ENCODE peak calls at places on chromosomes 6 and 20, in eight cellular contexts. One of them, this sample, is unnamed.

GRCh38 chr20:13022401-13023170 is 13.8 kb downstream of the SPTLC3 start:
- DNase-seq in endothelial cell of umbilical vein: peak
- DNase-seq in heart left ventricle: no peak
- DNase-seq in right lobe of liver: no peak
- DNase-seq in HepG2: no peak
- DNase-seq in ovary: no peak
- DNase-seq in A549: no peak
- DNase-seq in stomach: no peak
- DNase-seq in this sample: no peak

GRCh38 chr6:4358414-4359107 is 223.2 kb upstream of the ECI2 start:
- DNase-seq in heart left ventricle: peak
- DNase-seq in ovary: peak
- DNase-seq in HepG2: peak
- DNase-seq in right lobe of liver: peak
- DNase-seq in endothelial cell of umbilical vein: peak
- DNase-seq in stomach: peak
- DNase-seq in A549: peak
- DNase-seq in this sample: peak

GRCh38 chr6:4950849-4951533 is 52.8 kb downstream of the RPP40 start:
- DNase-seq in right lobe of liver: no peak
- DNase-seq in endothelial cell of umbilical vein: no peak
- DNase-seq in stomach: no peak
- DNase-seq in A549: peak
- DNase-seq in heart left ventricle: no peak
- DNase-seq in HepG2: no peak
- DNase-seq in ovary: no peak
- DNase-seq in this sample: no peak

GRCh38 chr20:63944078-63944941 is 11.9 kb downstream of the UCKL1 start:
- DNase-seq in heart left ventricle: peak
- DNase-seq in right lobe of liver: peak
- DNase-seq in ovary: peak
- DNase-seq in endothelial cell of umbilical vein: no peak
- DNase-seq in HepG2: no peak
- DNase-seq in stomach: no peak
- DNase-seq in A549: no peak
- DNase-seq in this sample: no peak

GRCh38 chr6:28953039-28953872 is 29.5 kb upstream of the TRIM27 start:
- DNase-seq in ovary: peak
- DNase-seq in heart left ventricle: no peak
- DNase-seq in HepG2: peak
- DNase-seq in stomach: no peak
- DNase-seq in endothelial cell of umbilical vein: peak
- DNase-seq in A549: peak
- DNase-seq in right lobe of liver: no peak
- DNase-seq in this sample: peak

GRCh38 chr6:56374841-56375369 is 127.5 kb upstream of the COL21A1 start:
- DNase-seq in heart left ventricle: peak
- DNase-seq in HepG2: no peak
- DNase-seq in ovary: peak
- DNase-seq in stomach: no peak
- DNase-seq in A549: no peak
- DNase-seq in right lobe of liver: no peak
- DNase-seq in endothelial cell of umbilical vein: no peak
- DNase-seq in this sample: peak

GRCh38 chr20:8043687-8044278 is 24.2 kb upstream of the TMX4 start:
- DNase-seq in A549: peak
- DNase-seq in endothelial cell of umbilical vein: peak
- DNase-seq in right lobe of liver: no peak
- DNase-seq in stomach: no peak
- DNase-seq in heart left ventricle: peak
- DNase-seq in ovary: no peak
- DNase-seq in HepG2: peak
- DNase-seq in this sample: no peak

GRCh38 chr6:43806041-43806757 is 36.2 kb downstream of the VEGFA start:
- DNase-seq in A549: no peak
- DNase-seq in stomach: peak
- DNase-seq in HepG2: peak
- DNase-seq in ovary: no peak
- DNase-seq in heart left ventricle: no peak
- DNase-seq in right lobe of liver: peak
- DNase-seq in endothelial cell of umbilical vein: no peak
- DNase-seq in this sample: no peak

GRCh38 chr20:16806886-16807285 is 58.7 kb downstream of the OTOR start:
- DNase-seq in endothelial cell of umbilical vein: no peak
- DNase-seq in HepG2: no peak
- DNase-seq in stomach: no peak
- DNase-seq in ovary: no peak
- DNase-seq in right lobe of liver: no peak
- DNase-seq in A549: no peak
- DNase-seq in heart left ventricle: no peak
- DNase-seq in this sample: no peak

GRCh38 chr6:30121446-30122065 is 8.7 kb upstream of the TRIM31 start:
- DNase-seq in right lobe of liver: no peak
- DNase-seq in ovary: no peak
- DNase-seq in heart left ventricle: no peak
- DNase-seq in A549: no peak
- DNase-seq in HepG2: no peak
- DNase-seq in stomach: no peak
- DNase-seq in endothelial cell of umbilical vein: no peak
- DNase-seq in this sample: no peak

GRCh38 chr6:30116724-30117123 is 3.8 kb upstream of the TRIM31 start:
- DNase-seq in endothelial cell of umbilical vein: no peak
- DNase-seq in stomach: no peak
- DNase-seq in heart left ventricle: no peak
- DNase-seq in HepG2: no peak
- DNase-seq in right lobe of liver: no peak
- DNase-seq in ovary: no peak
- DNase-seq in A549: no peak
- DNase-seq in this sample: no peak

GRCh38 chr6:30127238-30128093 is 8.5 kb upstream of the TRIM40 start:
- DNase-seq in A549: no peak
- DNase-seq in HepG2: no peak
- DNase-seq in stomach: no peak
- DNase-seq in right lobe of liver: no peak
- DNase-seq in heart left ventricle: no peak
- DNase-seq in endothelial cell of umbilical vein: no peak
- DNase-seq in ovary: no peak
- DNase-seq in this sample: no peak

GRCh38 chr6:30124391-30124790 is 11.5 kb upstream of the TRIM31 start:
- DNase-seq in HepG2: no peak
- DNase-seq in endothelial cell of umbilical vein: no peak
- DNase-seq in right lobe of liver: no peak
- DNase-seq in heart left ventricle: no peak
- DNase-seq in ovary: no peak
- DNase-seq in A549: no peak
- DNase-seq in stomach: no peak
- DNase-seq in this sample: no peak

DNA sequence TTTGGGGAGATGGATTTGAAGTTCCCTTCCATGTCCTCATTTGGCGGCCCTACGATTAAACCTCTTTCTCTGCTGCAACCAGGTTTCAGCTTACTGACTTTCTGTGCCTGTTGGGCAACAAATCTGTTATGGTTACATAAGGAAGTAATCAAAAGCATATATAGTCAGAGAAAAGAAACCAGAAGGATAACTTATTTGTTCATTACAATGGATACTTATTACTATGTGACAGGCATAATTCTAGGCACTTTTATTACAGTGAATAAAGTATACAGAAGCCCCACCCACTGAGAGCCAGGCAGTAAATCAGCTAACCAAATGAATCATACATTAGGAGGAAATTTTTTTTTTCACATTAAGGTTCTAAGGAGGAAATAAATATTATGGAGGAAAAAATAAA is 9.6 kb upstream of the TRIM31 start:
- DNase-seq in A549: no peak
- DNase-seq in ovary: no peak
- DNase-seq in right lobe of liver: no peak
- DNase-seq in HepG2: no peak
- DNase-seq in heart left ventricle: no peak
- DNase-seq in stomach: no peak
- DNase-seq in endothelial cell of umbilical vein: no peak
- DNase-seq in this sample: no peak
- TF ChIP-seq CTCF in A549: no peak
- TF ChIP-seq CTCF in ovary: no peak
- TF ChIP-seq CTCF in right lobe of liver: no peak
- TF ChIP-seq CTCF in HepG2: no peak
- TF ChIP-seq CTCF in heart left ventricle: no peak
- TF ChIP-seq CTCF in stomach: no peak
- TF ChIP-seq CTCF in endothelial cell of umbilical vein: no peak
- TF ChIP-seq CTCF in this sample: no peak

GRCh38 chr6:31692353-31692752 is 10.8 kb downstream of the ABHD16A start:
- DNase-seq in right lobe of liver: no peak
- DNase-seq in A549: no peak
- DNase-seq in ovary: no peak
- DNase-seq in endothelial cell of umbilical vein: no peak
- DNase-seq in heart left ventricle: no peak
- DNase-seq in stomach: no peak
- DNase-seq in HepG2: no peak
- DNase-seq in this sample: no peak

GRCh38 chr6:31691078-31691463 is 10.2 kb upstream of the LY6G5C start:
- DNase-seq in stomach: no peak
- DNase-seq in ovary: no peak
- DNase-seq in heart left ventricle: no peak
- DNase-seq in A549: no peak
- DNase-seq in right lobe of liver: no peak
- DNase-seq in HepG2: no peak
- DNase-seq in endothelial cell of umbilical vein: no peak
- DNase-seq in this sample: no peak

GRCh38 chr6:31691564-31692108 is 10.8 kb upstream of the LY6G5C start:
- DNase-seq in stomach: no peak
- DNase-seq in right lobe of liver: no peak
- DNase-seq in endothelial cell of umbilical vein: no peak
- DNase-seq in A549: no peak
- DNase-seq in HepG2: no peak
- DNase-seq in ovary: no peak
- DNase-seq in heart left ventricle: no peak
- DNase-seq in this sample: no peak

GRCh38 chr6:31689249-31690110 is 8.6 kb upstream of the LY6G5C start:
- DNase-seq in A549: no peak
- DNase-seq in HepG2: no peak
- DNase-seq in ovary: no peak
- DNase-seq in stomach: no peak
- DNase-seq in heart left ventricle: no peak
- DNase-seq in endothelial cell of umbilical vein: no peak
- DNase-seq in right lobe of liver: no peak
- DNase-seq in this sample: no peak

GRCh38 chr6:31690231-31691077 is 9.6 kb upstream of the LY6G5C start:
- DNase-seq in ovary: no peak
- DNase-seq in A549: no peak
- DNase-seq in stomach: peak
- DNase-seq in endothelial cell of umbilical vein: peak
- DNase-seq in HepG2: no peak
- DNase-seq in heart left ventricle: no peak
- DNase-seq in right lobe of liver: no peak
- DNase-seq in this sample: no peak
- TF ChIP-seq POLR2A in ovary: no peak
- TF ChIP-seq POLR2A in A549: no peak
- TF ChIP-seq POLR2A in stomach: no peak
- TF ChIP-seq POLR2A in endothelial cell of umbilical vein: no peak
- TF ChIP-seq POLR2A in HepG2: no peak
- TF ChIP-seq POLR2A in heart left ventricle: no peak
- TF ChIP-seq POLR2A in right lobe of liver: no peak
- TF ChIP-seq POLR2A in this sample: no peak

GRCh38 chr6:145372671-145373123 is 362.6 kb downstream of the EPM2A start:
- DNase-seq in endothelial cell of umbilical vein: peak
- DNase-seq in HepG2: peak
- DNase-seq in heart left ventricle: peak
- DNase-seq in ovary: no peak
- DNase-seq in right lobe of liver: no peak
- DNase-seq in A549: no peak
- DNase-seq in stomach: peak
- DNase-seq in this sample: no peak
- H3K4me3 ChIP-seq in endothelial cell of umbilical vein: no peak
- H3K4me3 ChIP-seq in HepG2: peak
- H3K4me3 ChIP-seq in heart left ventricle: peak
- H3K4me3 ChIP-seq in ovary: no peak
- H3K4me3 ChIP-seq in right lobe of liver: peak
- H3K4me3 ChIP-seq in A549: no peak
- H3K4me3 ChIP-seq in stomach: peak
- H3K4me3 ChIP-seq in this sample: no peak

DNA sequence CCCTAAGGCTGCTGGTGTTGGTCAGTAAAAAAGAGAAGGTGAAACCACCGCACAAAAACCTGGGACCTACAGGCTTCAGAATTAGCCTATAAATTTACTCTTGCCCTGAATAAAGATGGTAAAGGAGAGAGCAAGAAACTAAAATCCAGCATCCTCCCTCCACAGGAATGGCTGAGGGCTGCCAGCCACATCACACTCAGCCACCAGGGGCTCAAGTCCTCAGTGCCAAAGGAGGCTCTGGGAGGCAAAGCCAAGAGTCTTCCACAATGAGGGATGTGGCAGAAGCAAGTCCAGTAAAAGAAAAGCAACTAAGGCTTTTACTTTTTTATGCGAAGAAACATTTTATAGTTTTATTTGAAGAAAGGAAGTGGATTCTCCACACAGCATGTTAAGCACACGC is 219.5 kb upstream of the SSTR4 start:
- DNase-seq in right lobe of liver: no peak
- DNase-seq in ovary: no peak
- DNase-seq in stomach: no peak
- DNase-seq in endothelial cell of umbilical vein: no peak
- DNase-seq in A549: peak
- DNase-seq in heart left ventricle: no peak
- DNase-seq in HepG2: no peak
- DNase-seq in this sample: no peak
- TF ChIP-seq CTCF in right lobe of liver: no peak
- TF ChIP-seq CTCF in ovary: no peak
- TF ChIP-seq CTCF in stomach: no peak
- TF ChIP-seq CTCF in endothelial cell of umbilical vein: peak
- TF ChIP-seq CTCF in A549: no peak
- TF ChIP-seq CTCF in heart left ventricle: peak
- TF ChIP-seq CTCF in HepG2: no peak
- TF ChIP-seq CTCF in this sample: no peak

GRCh38 chr6:111871725-111872520 is 1.3 kb downstream of the FYN start:
- DNase-seq in endothelial cell of umbilical vein: peak
- DNase-seq in heart left ventricle: peak
- DNase-seq in A549: peak
- DNase-seq in ovary: peak
- DNase-seq in stomach: no peak
- DNase-seq in HepG2: peak
- DNase-seq in right lobe of liver: no peak
- DNase-seq in this sample: peak

GRCh38 chr6:111871207-111871606 is 2.0 kb downstream of the FYN start:
- DNase-seq in ovary: no peak
- DNase-seq in stomach: no peak
- DNase-seq in heart left ventricle: no peak
- DNase-seq in right lobe of liver: no peak
- DNase-seq in HepG2: no peak
- DNase-seq in endothelial cell of umbilical vein: peak
- DNase-seq in A549: no peak
- DNase-seq in this sample: no peak

GRCh38 chr6:111874030-111874425 is 776 bp upstream of the FYN start:
- DNase-seq in right lobe of liver: no peak
- DNase-seq in A549: no peak
- DNase-seq in ovary: no peak
- DNase-seq in endothelial cell of umbilical vein: peak
- DNase-seq in stomach: no peak
- DNase-seq in HepG2: no peak
- DNase-seq in heart left ventricle: peak
- DNase-seq in this sample: no peak

GRCh38 chr6:111872521-111873177 is 603 bp downstream of the FYN start:
- DNase-seq in A549: no peak
- DNase-seq in right lobe of liver: peak
- DNase-seq in ovary: peak
- DNase-seq in HepG2: no peak
- DNase-seq in endothelial cell of umbilical vein: peak
- DNase-seq in stomach: no peak
- DNase-seq in heart left ventricle: peak
- DNase-seq in this sample: peak

GRCh38 chr6:111873178-111874029 is at the start of gene FYN:
- DNase-seq in right lobe of liver: peak
- DNase-seq in A549: peak
- DNase-seq in heart left ventricle: peak
- DNase-seq in endothelial cell of umbilical vein: peak
- DNase-seq in stomach: peak
- DNase-seq in ovary: peak
- DNase-seq in HepG2: peak
- DNase-seq in this sample: peak
- TF ChIP-seq POLR2A in right lobe of liver: peak
- TF ChIP-seq POLR2A in A549: no peak
- TF ChIP-seq POLR2A in heart left ventricle: peak
- TF ChIP-seq POLR2A in endothelial cell of umbilical vein: peak
- TF ChIP-seq POLR2A in stomach: peak
- TF ChIP-seq POLR2A in ovary: peak
- TF ChIP-seq POLR2A in HepG2: no peak
- TF ChIP-seq POLR2A in this sample: peak